ENCODE peak calls at places on chromosomes 6 and 20, in ten cellular contexts. H is K562, D is ovary, U is A549, L is H1, V is tibial nerve, I is upper lobe of left lung, Q is sigmoid colon, C is esophagus muscularis mucosa, O is GM12878. Z is an unnamed sample. For H3K4me1, the result is how much of the 10 kb centered on the place peaks cover.

GRCh38 chr6:100504786-100505737 is 40.3 kb upstream of the SIM1 start:
- DNase-seq in O (no peak), D (no peak), L (no peak), U (no peak), V (no peak), H (no peak), C (no peak), Q (no peak), I (no peak), Z (no peak)

GRCh38 chr6:97066056-97066455 is 141.5 kb downstream of the KLHL32 start:
- DNase-seq in Q (no peak), U (no peak), I (no peak), O (no peak), C (no peak), L (no peak), D (no peak), V (no peak), H (no peak), Z (no peak)

GRCh38 chr6:30396833-30397479 is 52.0 kb downstream of the RPP21 start:
- DNase-seq in C (peak), Q (peak), L (peak), O (peak), V (peak), U (peak), D (peak), H (peak), I (peak), Z (peak)

GRCh38 chr6:164039954-164040375 is 625.4 kb downstream of the QKI start:
- DNase-seq in O (no peak), D (peak), C (no peak), U (no peak), I (peak), Q (peak), V (no peak), L (no peak), H (peak), Z (peak)

GRCh38 chr6:77337392-77337791 is 125.9 kb downstream of the HTR1B start:
- DNase-seq in V (no peak), D (no peak), O (no peak), L (no peak), H (no peak), C (no peak), Q (no peak), I (no peak), U (no peak), Z (no peak)

GRCh38 chr20:61185841-61186601 is 66.0 kb upstream of the CDH4 start:
- DNase-seq in O (no peak), C (no peak), V (no peak), D (no peak), L (no peak), U (peak), Q (no peak), H (no peak), I (no peak), Z (no peak)

GRCh38 chr6:46509981-46510510 is 18.8 kb upstream of the RCAN2 start:
- DNase-seq in L (no peak), D (no peak), I (no peak), H (no peak), Q (no peak), C (no peak), V (no peak), U (no peak), O (no peak), Z (no peak)

GRCh38 chr6:131182991-131183425 is 47.7 kb downstream of the AKAP7 start:
- DNase-seq in I (no peak), D (no peak), O (no peak), C (no peak), V (no peak), Q (no peak), U (peak), H (no peak), L (no peak), Z (no peak)

GRCh38 chr6:31738048-31738979 is 1.5 kb upstream of the MSH5 start:
- DNase-seq in I (peak), U (peak), L (no peak), H (peak), C (no peak), D (no peak), O (peak), Q (no peak), V (no peak), Z (peak)

GRCh38 chr20:51985013-51985415 is 182.7 kb upstream of the SALL4 start:
- DNase-seq in O (no peak), D (no peak), L (no peak), I (no peak), Q (no peak), C (no peak), U (peak), H (no peak), V (no peak), Z (no peak)

GRCh38 chr6:163346529-163346961 is 68.0 kb upstream of the QKI start:
- DNase-seq in C (no peak), I (no peak), V (no peak), U (no peak), H (no peak), L (no peak), Q (no peak), D (no peak), O (no peak), Z (no peak)

GRCh38 chr6:132207991-132208390 is 193.3 kb downstream of the MOXD1 start:
- DNase-seq in Q (no peak), D (no peak), H (no peak), I (no peak), O (no peak), V (no peak), L (no peak), C (no peak), U (no peak), Z (no peak)

GRCh38 chr6:28537509-28538140 is 11.9 kb downstream of the GPX5 start:
- DNase-seq in C (peak), V (no peak), U (no peak), H (no peak), I (no peak), Q (no peak), O (peak), D (no peak), L (peak), Z (no peak)
- TF ChIP-seq EP300 in C (no peak), V (no peak), U (no peak), H (no peak), I (no peak), Q (no peak), O (no peak), D (no peak), L (no peak), Z (no peak)

GRCh38 chr20:41035207-41035606 is 6.6 kb downstream of the TOP1 start:
- DNase-seq in L (no peak), U (no peak), I (no peak), C (no peak), D (no peak), H (no peak), O (no peak), V (no peak), Q (no peak), Z (no peak)
- H3K4me1 ChIP-seq in L (under half), U (half or more), I (half or more), C (half or more), D (under half), H (under half), O (under half), V (half or more), Q (half or more), Z (half or more)

GRCh38 chr6:12842126-12842525 is 125.6 kb downstream of the PHACTR1 start:
- DNase-seq in V (no peak), I (no peak), H (no peak), D (no peak), Q (no peak), U (no peak), C (no peak), O (no peak), L (no peak), Z (no peak)

GRCh38 chr6:12841619-12842018 is 125.1 kb downstream of the PHACTR1 start:
- DNase-seq in L (no peak), O (no peak), I (no peak), C (no peak), D (no peak), V (no peak), H (no peak), U (no peak), Q (no peak), Z (no peak)

GRCh38 chr6:12845224-12846004 is 128.8 kb downstream of the PHACTR1 start:
- DNase-seq in Q (no peak), H (no peak), L (no peak), C (peak), D (no peak), U (no peak), I (no peak), V (no peak), O (no peak), Z (no peak)

GRCh38 chr6:12842658-12843057 is 126.1 kb downstream of the PHACTR1 start:
- DNase-seq in U (no peak), L (no peak), O (no peak), H (no peak), D (no peak), V (no peak), C (peak), I (no peak), Q (no peak), Z (no peak)

GRCh38 chr6:12844284-12845223 is 128.0 kb downstream of the PHACTR1 start:
- DNase-seq in I (no peak), O (no peak), V (no peak), Q (no peak), C (no peak), U (peak), H (peak), L (no peak), D (no peak), Z (no peak)
- TF ChIP-seq EP300 in I (no peak), O (no peak), V (no peak), Q (no peak), C (no peak), U (no peak), H (no peak), L (no peak), D (no peak), Z (no peak)

GRCh38 chr20:48057251-48057650 is 272.0 kb upstream of the SULF2 start:
- DNase-seq in C (no peak), V (no peak), L (no peak), Q (no peak), O (no peak), I (no peak), D (no peak), H (no peak), U (no peak), Z (no peak)
- H3K4me1 ChIP-seq in C (under half), V (under half), L (under half), Q (under half), O (under half), I (under half), D (under half), H (under half), U (under half), Z (under half)

DNA sequence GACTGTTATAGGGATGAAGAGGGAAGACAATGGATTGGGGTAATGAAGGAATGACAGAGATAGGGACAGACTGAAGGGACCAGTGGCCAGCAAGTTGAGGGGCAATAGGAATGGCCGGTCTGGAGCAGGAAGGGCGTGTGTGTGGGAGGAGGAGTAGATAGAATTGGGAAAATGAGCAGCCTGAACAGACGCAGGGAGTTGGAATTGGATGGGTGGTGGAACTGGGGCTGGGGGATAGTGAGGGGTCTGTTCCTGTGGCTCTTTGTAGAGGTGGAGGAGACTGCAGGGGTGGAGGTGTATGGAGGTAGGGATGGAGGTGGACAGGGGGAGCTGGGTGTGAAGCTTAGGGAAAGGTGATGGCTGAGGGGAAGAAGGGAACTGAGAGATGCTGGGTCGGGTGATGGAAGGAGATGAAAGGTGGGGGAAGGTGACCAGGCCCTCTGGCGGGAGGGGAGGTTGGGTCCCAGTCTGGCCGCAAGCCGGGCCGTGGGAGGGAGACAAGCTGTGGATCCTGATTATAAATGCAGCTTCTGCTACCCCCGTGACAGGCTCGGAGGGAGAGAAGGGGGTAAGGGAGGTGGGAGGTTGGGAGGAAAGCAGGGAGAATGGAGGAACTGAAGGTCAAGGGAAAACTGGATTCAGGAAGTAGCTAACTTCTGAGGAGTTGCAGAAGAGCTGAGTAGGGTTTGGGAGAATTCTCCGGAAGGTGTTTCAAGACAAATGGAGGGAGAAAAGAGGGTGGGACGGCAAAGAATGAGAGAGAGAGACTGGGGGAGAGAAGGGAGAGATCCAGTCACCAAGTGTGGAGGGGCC is 5.2 kb downstream of the SYNGAP1 start:
- DNase-seq in C (no peak), O (no peak), V (no peak), U (no peak), L (no peak), D (peak), H (peak), I (no peak), Q (no peak), Z (no peak)
- TF ChIP-seq EP300 in C (no peak), O (no peak), V (no peak), U (no peak), L (no peak), D (no peak), H (peak), I (no peak), Q (no peak), Z (no peak)